ENCODE peak calls at places on chromosome 3, in five cellular contexts. J, R, L, Y and D are unnamed samples. For H3K4me1, the result is how much of the 10 kb centered on the place peaks cover.

GRCh38 chr3:123157209-123157597 is 44.5 kb upstream of the SEC22A start:
- DNase-seq in J (no peak), R (no peak), L (no peak), Y (peak), D (no peak)

GRCh38 chr3:125916376-125916978 is 52.5 kb upstream of the ROPN1B start:
- DNase-seq in J (peak), R (peak), L (peak), Y (peak), D (no peak)

GRCh38 chr3:133468251-133468721 is 68.4 kb downstream of the BFSP2 start:
- DNase-seq in J (no peak), R (no peak), L (no peak), Y (no peak), D (no peak)

GRCh38 chr3:6504385-6504784 is 356.5 kb upstream of the GRM7 start:
- DNase-seq in J (no peak), R (no peak), L (no peak), Y (no peak), D (no peak)

GRCh38 chr3:28198970-28199369 is 42.4 kb upstream of the CMC1 start:
- DNase-seq in J (no peak), R (no peak), L (no peak), Y (no peak), D (no peak)

GRCh38 chr3:172103724-172104123 is 64.3 kb downstream of the FNDC3B start:
- DNase-seq in J (no peak), R (no peak), L (no peak), Y (no peak), D (no peak)

GRCh38 chr3:50254577-50255250 is 14.2 kb upstream of the SEMA3B start:
- DNase-seq in J (no peak), R (peak), L (no peak), Y (peak), D (no peak)

GRCh38 chr3:9098716-9099675 is 135.7 kb upstream of the RAD18 start:
- DNase-seq in J (no peak), R (no peak), L (no peak), Y (peak), D (no peak)

GRCh38 chr3:116181159-116181558 is 264.1 kb downstream of the LSAMP start:
- DNase-seq in J (no peak), R (no peak), L (no peak), Y (no peak), D (no peak)

GRCh38 chr3:71062920-71063767 is 520.4 kb downstream of the FOXP1 start:
- DNase-seq in J (no peak), R (peak), L (no peak), Y (no peak), D (no peak)

GRCh38 chr3:169660709-169661566 is 2.6 kb downstream of the MECOM start:
- DNase-seq in J (no peak), R (peak), L (no peak), Y (peak), D (no peak)

GRCh38 chr3:173465112-173465511 is 67.6 kb downstream of the NLGN1 start:
- DNase-seq in J (no peak), R (peak), L (no peak), Y (peak), D (no peak)

GRCh38 chr3:42443819-42444436 is 33.5 kb upstream of the LYZL4 start:
- DNase-seq in J (peak), R (peak), L (peak), Y (peak), D (peak)

GRCh38 chr3:30524357-30525040 is 81.9 kb upstream of the TGFBR2 start:
- DNase-seq in J (no peak), R (no peak), L (no peak), Y (no peak), D (no peak)

GRCh38 chr3:162945626-162946025 is 1449.0 kb downstream of the OTOL1 start:
- DNase-seq in J (no peak), R (no peak), L (no peak), Y (no peak), D (no peak)

GRCh38 chr3:147886889-147887288 is 477.7 kb downstream of the ZIC1 start:
- DNase-seq in J (no peak), R (no peak), L (no peak), Y (peak), D (no peak)

GRCh38 chr3:50885491-50885890 is 210.8 kb downstream of the DOCK3 start:
- DNase-seq in J (peak), R (no peak), L (no peak), Y (peak), D (no peak)

GRCh38 chr3:19229086-19229485 is 80.8 kb downstream of the KCNH8 start:
- DNase-seq in J (no peak), R (no peak), L (no peak), Y (no peak), D (no peak)

GRCh38 chr3:89113344-89113743 is 5.9 kb downstream of the EPHA3 start:
- DNase-seq in J (no peak), R (no peak), L (no peak), Y (no peak), D (no peak)

GRCh38 chr3:123792473-123793201 is 91.5 kb downstream of the MYLK start:
- DNase-seq in J (no peak), R (peak), L (no peak), Y (no peak), D (no peak)

GRCh38 chr3:52054689-52055511 is 1.5 kb downstream of the DUSP7 start:
- DNase-seq in J (no peak), R (no peak), L (peak), Y (peak), D (no peak)

GRCh38 chr3:52787672-52788625 is 6.6 kb upstream of the ITIH3 start:
- DNase-seq in J (no peak), R (no peak), L (no peak), Y (no peak), D (no peak)

GRCh38 chr3:167728176-167728575 is 6.5 kb downstream of the PDCD10 start:
- DNase-seq in J (peak), R (peak), L (no peak), Y (no peak), D (no peak)

GRCh38 chr3:81339040-81339845 is 422.2 kb downstream of the GBE1 start:
- DNase-seq in J (peak), R (peak), L (no peak), Y (no peak), D (no peak)

GRCh38 chr3:87206635-87207034 is 20.5 kb upstream of the CHMP2B start:
- DNase-seq in J (no peak), R (no peak), L (no peak), Y (no peak), D (no peak)

GRCh38 chr3:126124148-126124868 is 40.4 kb upstream of the SLC41A3 start:
- DNase-seq in J (no peak), R (no peak), L (peak), Y (peak), D (no peak)

GRCh38 chr3:187368765-187369450 is 723 bp downstream of the RTP4 start:
- DNase-seq in J (no peak), R (no peak), L (no peak), Y (no peak), D (no peak)

GRCh38 chr3:21718161-21718765 is 32.7 kb downstream of the ZNF385D start:
- DNase-seq in J (no peak), R (peak), L (no peak), Y (no peak), D (peak)

GRCh38 chr3:13014755-13015285 is 58.4 kb downstream of the IQSEC1 start:
- DNase-seq in J (no peak), R (no peak), L (no peak), Y (no peak), D (no peak)

GRCh38 chr3:63753567-63753966 is 65.5 kb upstream of the C3orf49 start:
- DNase-seq in J (no peak), R (peak), L (no peak), Y (no peak), D (no peak)

GRCh38 chr3:12907729-12908128 is 66.4 kb upstream of the RPL32 start:
- DNase-seq in J (no peak), R (no peak), L (no peak), Y (no peak), D (no peak)

GRCh38 chr3:113717308-113717707 is 20.9 kb upstream of the USF3 start:
- DNase-seq in J (no peak), R (no peak), L (no peak), Y (no peak), D (no peak)
- H3K4me1 ChIP-seq in J (under half), R (under half), L (under half), Y (under half), D (under half)

DNA sequence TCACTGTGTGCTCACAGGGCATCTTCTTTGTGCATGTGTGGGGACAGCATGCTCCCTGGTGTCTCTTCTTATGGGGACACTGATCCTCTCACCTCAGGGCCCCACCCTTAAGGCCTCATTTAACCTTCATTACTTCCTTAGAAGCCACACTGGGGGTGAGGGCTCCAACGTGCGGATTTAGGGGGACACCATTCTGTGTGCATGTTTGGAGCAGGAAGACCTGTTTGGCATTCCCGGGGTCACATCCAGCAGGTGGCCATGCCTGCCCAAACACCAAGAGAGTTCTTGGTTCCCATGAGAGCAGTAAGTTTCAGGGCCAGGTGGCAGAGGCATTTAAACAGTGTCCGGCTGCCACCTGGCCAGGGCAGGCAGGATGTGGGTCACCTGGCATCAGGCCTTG is 24.8 kb downstream of the PRR20G start:
- DNase-seq in J (no peak), R (no peak), L (no peak), Y (no peak), D (no peak)
- TF ChIP-seq CTCF in J (no peak), R (no peak), L (no peak), Y (no peak), D (no peak)

GRCh38 chr3:57680046-57680445 is 12.8 kb downstream of the DENND6A start:
- DNase-seq in J (no peak), R (no peak), L (no peak), Y (no peak), D (no peak)
- H3K4me1 ChIP-seq in J (under half), R (under half), L (under half), Y (under half), D (under half)

GRCh38 chr3:196197524-196197923 is 13.7 kb downstream of the ZDHHC19 start:
- DNase-seq in J (no peak), R (no peak), L (no peak), Y (no peak), D (no peak)

GRCh38 chr3:196202516-196202970 is 8.7 kb downstream of the ZDHHC19 start:
- DNase-seq in J (no peak), R (peak), L (no peak), Y (no peak), D (no peak)

GRCh38 chr3:196198081-196198675 is 13.0 kb downstream of the ZDHHC19 start:
- DNase-seq in J (no peak), R (no peak), L (no peak), Y (no peak), D (no peak)

GRCh38 chr3:196195664-196196255 is 15.4 kb downstream of the ZDHHC19 start:
- DNase-seq in J (no peak), R (no peak), L (no peak), Y (no peak), D (no peak)

DNA sequence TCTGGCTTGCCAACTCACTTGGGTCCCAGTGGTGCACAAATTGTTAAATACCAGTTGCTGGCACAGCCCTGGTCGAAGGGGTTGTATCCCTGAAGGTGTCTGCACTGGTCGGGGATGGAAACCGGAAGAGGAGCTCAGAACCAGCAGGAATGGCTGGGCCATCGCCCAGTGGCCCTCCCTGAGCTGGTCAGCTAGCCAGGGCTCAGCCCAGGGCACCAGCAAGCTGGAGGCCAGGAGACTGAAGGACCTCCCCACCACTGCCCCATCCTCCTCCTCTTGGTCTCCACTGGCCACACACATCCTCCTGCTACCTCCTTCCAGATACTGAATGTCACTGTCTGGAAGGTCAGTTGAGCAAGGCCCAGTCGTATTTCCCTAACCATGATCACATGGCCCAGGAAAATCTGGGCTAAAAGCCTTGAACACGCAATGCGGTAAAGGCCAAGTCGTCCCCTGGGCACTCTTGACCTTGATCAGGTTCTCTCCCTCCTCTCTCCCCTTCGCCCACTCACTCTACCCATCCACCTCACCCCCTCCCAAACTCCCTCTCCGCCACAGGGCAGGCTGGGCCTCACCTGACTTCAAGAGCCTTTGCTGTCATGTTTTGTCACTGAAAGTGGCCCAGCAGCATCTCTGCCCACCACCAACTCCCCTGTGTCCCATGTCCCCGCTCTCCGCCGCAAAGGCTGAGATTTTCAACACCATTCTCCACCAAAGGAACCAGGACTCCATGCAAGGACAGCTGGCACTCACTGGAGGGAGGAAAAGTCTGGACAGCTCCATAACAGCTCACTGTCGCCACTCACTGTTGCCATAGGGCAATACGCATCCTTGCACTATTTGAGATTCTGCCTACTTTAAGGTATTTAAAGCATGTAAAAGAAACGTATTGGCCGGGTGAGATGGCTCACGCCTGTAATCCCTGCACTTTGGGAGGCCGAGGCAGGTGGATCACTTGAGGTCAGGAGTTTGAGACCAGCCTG is 12.1 kb downstream of the ZDHHC19 start:
- DNase-seq in J (no peak), R (no peak), L (no peak), Y (peak), D (no peak)
- TF ChIP-seq CTCF in J (peak), R (no peak), L (no peak), Y (peak), D (no peak)

GRCh38 chr3:15288331-15288726 is 44.1 kb downstream of the SH3BP5 start:
- DNase-seq in J (no peak), R (no peak), L (no peak), Y (no peak), D (no peak)
- H3K4me1 ChIP-seq in J (under half), R (under half), L (under half), Y (under half), D (half or more)

GRCh38 chr3:105834768-105835167 is 34.0 kb downstream of the CBLB start:
- DNase-seq in J (no peak), R (no peak), L (no peak), Y (no peak), D (no peak)

GRCh38 chr3:105837143-105837740 is 31.6 kb downstream of the CBLB start:
- DNase-seq in J (no peak), R (no peak), L (no peak), Y (no peak), D (no peak)

GRCh38 chr3:105835606-105836005 is 33.2 kb downstream of the CBLB start:
- DNase-seq in J (no peak), R (no peak), L (no peak), Y (no peak), D (no peak)

GRCh38 chr3:105837947-105838346 is 30.9 kb downstream of the CBLB start:
- DNase-seq in J (no peak), R (no peak), L (no peak), Y (no peak), D (no peak)

DNA sequence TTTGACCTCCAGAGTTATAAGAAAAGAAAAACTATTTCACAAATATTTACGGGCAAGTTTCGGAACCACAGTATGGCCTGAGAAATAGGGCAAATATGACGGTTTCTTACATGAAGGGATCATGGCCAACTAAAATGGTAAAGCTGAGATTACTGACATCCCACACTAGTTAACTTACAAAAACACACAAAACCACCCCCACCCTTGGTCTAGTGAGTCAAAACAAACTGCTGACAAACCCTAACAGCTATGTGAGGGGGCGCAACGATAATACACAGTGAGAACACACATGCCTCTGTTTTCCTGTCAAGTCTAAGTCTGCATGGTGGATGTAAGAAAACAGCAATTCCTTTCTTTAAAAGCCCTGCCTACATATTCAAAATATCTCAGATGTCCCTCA is 32.3 kb downstream of the CBLB start:
- DNase-seq in J (no peak), R (peak), L (no peak), Y (no peak), D (no peak)
- TF ChIP-seq CTCF in J (no peak), R (no peak), L (no peak), Y (no peak), D (no peak)